ENCODE peak calls at places on chromosome 2, in eight cellular contexts. H, G, O, W, V, D, B and I are unnamed samples.

GRCh38 chr2:64192570-64193192 is 48.5 kb upstream of the PELI1 start:
- DNase-seq in H (no peak), G (no peak), O (no peak), W (no peak), V (no peak), D (no peak), B (no peak), I (no peak)

GRCh38 chr2:111157798-111158197 is 37.1 kb downstream of the BCL2L11 start:
- DNase-seq in H (no peak), G (no peak), O (no peak), W (no peak), V (no peak), D (no peak), B (no peak), I (no peak)

GRCh38 chr2:219223831-219224610 is 5.3 kb upstream of the ABCB6 start:
- DNase-seq in H (no peak), G (no peak), O (no peak), W (no peak), V (no peak), D (no peak), B (no peak), I (no peak)

GRCh38 chr2:137700681-137701080 is 263.6 kb upstream of the HNMT start:
- DNase-seq in H (no peak), G (no peak), O (no peak), W (no peak), V (no peak), D (no peak), B (no peak), I (no peak)

GRCh38 chr2:2613279-2614199 is 282.5 kb upstream of the MYT1L start:
- DNase-seq in H (peak; percentile 86), G (peak; percentile 84), O (peak; percentile 87), W (no peak), V (peak; percentile 93), D (peak; percentile 81), B (peak; percentile 93), I (peak; percentile 95)

GRCh38 chr2:69582582-69583176 is 60.9 kb downstream of the AAK1 start:
- DNase-seq in H (no peak), G (no peak), O (no peak), W (no peak), V (no peak), D (no peak), B (no peak), I (peak; percentile 71)

GRCh38 chr2:156065912-156066311 is 266.6 kb downstream of the NR4A2 start:
- DNase-seq in H (no peak), G (no peak), O (no peak), W (no peak), V (no peak), D (peak; percentile 3), B (no peak), I (no peak)

GRCh38 chr2:177746358-177746757 is 326.2 kb downstream of the PDE11A start:
- DNase-seq in H (no peak), G (no peak), O (no peak), W (no peak), V (no peak), D (no peak), B (no peak), I (no peak)

GRCh38 chr2:226215902-226216503 is 583.6 kb downstream of the IRS1 start:
- DNase-seq in H (peak; percentile 11), G (peak; percentile 57), O (peak; percentile 4), W (peak; percentile 17), V (peak; percentile 71), D (peak; percentile 52), B (peak; percentile 27), I (peak; percentile 29)

GRCh38 chr2:170711774-170712652 is 3.1 kb upstream of the SP5 start:
- DNase-seq in H (no peak), G (peak; percentile 15), O (no peak), W (no peak), V (no peak), D (peak; percentile 88), B (no peak), I (no peak)

GRCh38 chr2:240214790-240215675 is 74.6 kb upstream of the OTOS start:
- DNase-seq in H (no peak), G (no peak), O (no peak), W (no peak), V (no peak), D (peak; percentile 57), B (peak; percentile 20), I (no peak)

GRCh38 chr2:148876190-148876588 is 1.2 kb downstream of the KIF5C start:
- DNase-seq in H (no peak), G (no peak), O (no peak), W (no peak), V (no peak), D (peak; percentile 85), B (no peak), I (no peak)

GRCh38 chr2:128781166-128781887 is 462.7 kb upstream of the HS6ST1 start:
- DNase-seq in H (no peak), G (no peak), O (no peak), W (no peak), V (no peak), D (peak; percentile 20), B (no peak), I (no peak)

GRCh38 chr2:17190527-17190926 is 327.7 kb downstream of the RAD51AP2 start:
- DNase-seq in H (no peak), G (no peak), O (no peak), W (no peak), V (no peak), D (no peak), B (no peak), I (no peak)

GRCh38 chr2:158667969-158668368 is 127.1 kb upstream of the DAPL1 start:
- DNase-seq in H (no peak), G (no peak), O (no peak), W (no peak), V (no peak), D (no peak), B (no peak), I (no peak)

GRCh38 chr2:177254433-177255226 is 9.9 kb downstream of the NFE2L2 start:
- DNase-seq in H (no peak), G (no peak), O (no peak), W (no peak), V (no peak), D (peak; percentile 71), B (no peak), I (no peak)

GRCh38 chr2:69902213-69902922 is 8.6 kb downstream of the SNRNP27 start:
- DNase-seq in H (no peak), G (peak; percentile 2), O (no peak), W (no peak), V (no peak), D (no peak), B (peak; percentile 41), I (no peak)

GRCh38 chr2:209600257-209601180 is 171.1 kb upstream of the UNC80 start:
- DNase-seq in H (no peak), G (no peak), O (no peak), W (no peak), V (no peak), D (no peak), B (no peak), I (no peak)

GRCh38 chr2:46239847-46240181 is 57.4 kb upstream of the EPAS1 start:
- DNase-seq in H (peak; percentile 50), G (peak; percentile 42), O (no peak), W (no peak), V (no peak), D (no peak), B (no peak), I (no peak)

GRCh38 chr2:240299710-240300068 is 135.8 kb upstream of the GPC1 start:
- DNase-seq in H (no peak), G (no peak), O (no peak), W (no peak), V (no peak), D (peak; percentile 35), B (no peak), I (no peak)

GRCh38 chr2:9403924-9404323 is 19.4 kb downstream of the ITGB1BP1 start:
- DNase-seq in H (no peak), G (no peak), O (no peak), W (no peak), V (no peak), D (no peak), B (no peak), I (no peak)

GRCh38 chr2:43269074-43269572 is 42.7 kb upstream of the ZFP36L2 start:
- DNase-seq in H (no peak), G (no peak), O (no peak), W (peak; percentile 74), V (no peak), D (peak; percentile 43), B (peak; percentile 90), I (no peak)

GRCh38 chr2:203798296-203799157 is 69.0 kb upstream of the CTLA4 start:
- DNase-seq in H (no peak), G (no peak), O (no peak), W (no peak), V (no peak), D (no peak), B (no peak), I (no peak)

GRCh38 chr2:157793053-157793612 is 83.0 kb downstream of the ACVR1 start:
- DNase-seq in H (no peak), G (no peak), O (no peak), W (no peak), V (no peak), D (no peak), B (no peak), I (no peak)

GRCh38 chr2:165594935-165595255 is 125.4 kb downstream of the CSRNP3 start:
- DNase-seq in H (no peak), G (no peak), O (no peak), W (no peak), V (no peak), D (no peak), B (no peak), I (peak; percentile 41)

GRCh38 chr2:200405599-200406298 is 99.3 kb downstream of the SPATS2L start:
- DNase-seq in H (no peak), G (no peak), O (no peak), W (peak; percentile 32), V (peak; percentile 97), D (no peak), B (no peak), I (peak; percentile 93)

GRCh38 chr2:196404276-196404675 is 232.9 kb upstream of the STK17B start:
- DNase-seq in H (no peak), G (no peak), O (no peak), W (no peak), V (no peak), D (no peak), B (no peak), I (no peak)

GRCh38 chr2:195017890-195018289 is 639.1 kb upstream of the SLC39A10 start:
- DNase-seq in H (no peak), G (no peak), O (no peak), W (no peak), V (no peak), D (no peak), B (no peak), I (no peak)

GRCh38 chr2:1831617-1831970 is 87.3 kb upstream of the PXDN start:
- DNase-seq in H (no peak), G (no peak), O (no peak), W (no peak), V (no peak), D (no peak), B (no peak), I (no peak)

GRCh38 chr2:7169631-7170030 is 252.4 kb downstream of the RNF144A start:
- DNase-seq in H (no peak), G (no peak), O (no peak), W (no peak), V (no peak), D (no peak), B (no peak), I (no peak)

GRCh38 chr2:201362396-201362795 is 5.3 kb upstream of the FLACC1 start:
- DNase-seq in H (no peak), G (no peak), O (no peak), W (no peak), V (no peak), D (no peak), B (no peak), I (no peak)

GRCh38 chr2:27720004-27720551 is 51.4 kb upstream of the MRPL33 start:
- DNase-seq in H (peak; percentile 50), G (no peak), O (no peak), W (peak; percentile 80), V (peak; percentile 89), D (no peak), B (no peak), I (peak; percentile 94)

GRCh38 chr2:147450661-147451060 is 394.2 kb upstream of the ACVR2A start:
- DNase-seq in H (no peak), G (no peak), O (no peak), W (no peak), V (no peak), D (no peak), B (no peak), I (no peak)

GRCh38 chr2:147095376-147095775 is 749.5 kb upstream of the ACVR2A start:
- DNase-seq in H (no peak), G (no peak), O (no peak), W (no peak), V (no peak), D (no peak), B (no peak), I (no peak)